ENCODE peak calls at places on chromosomes 3 and 15, in seven cellular contexts. Z, X, C, D, R, L and K are unnamed samples. For H3K9me3, the result is how much of the 10 kb centered on the place peaks cover.

GRCh38 chr3:132088291-132088690 is 53.5 kb upstream of the CPNE4 start:
- DNase-seq in Z (no peak), X (no peak), C (no peak), D (no peak), R (no peak), L (no peak), K (no peak)

GRCh38 chr3:9727041-9727595 is 4.4 kb upstream of the BRPF1 start:
- DNase-seq in Z (no peak), X (no peak), C (no peak), D (no peak), R (peak), L (no peak), K (peak)

GRCh38 chr3:2856062-2856792 is 253.9 kb downstream of the IL5RA start:
- DNase-seq in Z (no peak), X (no peak), C (no peak), D (peak), R (no peak), L (no peak), K (no peak)

GRCh38 chr3:126050050-126050392 is 33.9 kb downstream of the SLC41A3 start:
- DNase-seq in Z (no peak), X (no peak), C (no peak), D (no peak), R (no peak), L (no peak), K (no peak)

GRCh38 chr3:56076746-56077145 is 391.5 kb downstream of the ERC2 start:
- DNase-seq in Z (no peak), X (no peak), C (no peak), D (no peak), R (no peak), L (no peak), K (no peak)

GRCh38 chr15:78203346-78204225 is 30.8 kb downstream of the ACSBG1 start:
- DNase-seq in Z (no peak), X (no peak), C (no peak), D (no peak), R (no peak), L (no peak), K (no peak)

GRCh38 chr3:151230644-151231043 is 27.6 kb upstream of the GPR171 start:
- DNase-seq in Z (no peak), X (no peak), C (no peak), D (no peak), R (no peak), L (no peak), K (peak)

GRCh38 chr15:35740761-35741160 is 194.8 kb upstream of the DPH6 start:
- DNase-seq in Z (no peak), X (no peak), C (peak), D (no peak), R (no peak), L (no peak), K (no peak)

GRCh38 chr3:54621181-54621580 is 306.7 kb downstream of the LRTM1 start:
- DNase-seq in Z (no peak), X (no peak), C (no peak), D (no peak), R (no peak), L (no peak), K (no peak)

GRCh38 chr3:55483196-55484095 is 3.7 kb downstream of the WNT5A start:
- DNase-seq in Z (peak), X (no peak), C (no peak), D (peak), R (no peak), L (no peak), K (no peak)

GRCh38 chr3:166889241-166889640 is 490.9 kb downstream of the ZBBX start:
- DNase-seq in Z (no peak), X (no peak), C (no peak), D (no peak), R (no peak), L (no peak), K (no peak)

GRCh38 chr3:148513066-148513671 is 184.5 kb upstream of the AGTR1 start:
- DNase-seq in Z (no peak), X (no peak), C (no peak), D (no peak), R (no peak), L (no peak), K (no peak)

GRCh38 chr3:58539636-58540035 is 2.6 kb upstream of the ACOX2 start:
- DNase-seq in Z (no peak), X (no peak), C (no peak), D (no peak), R (no peak), L (no peak), K (no peak)

GRCh38 chr15:48352474-48353072 is 21.3 kb downstream of the DUT start:
- DNase-seq in Z (peak), X (peak), C (no peak), D (peak), R (peak), L (no peak), K (peak)

GRCh38 chr3:25664066-25664809 is 469 bp downstream of the TOP2B start:
- DNase-seq in Z (peak), X (peak), C (no peak), D (peak), R (peak), L (peak), K (peak)

GRCh38 chr15:85142324-85142723 is 160.7 kb downstream of the PDE8A start:
- DNase-seq in Z (no peak), X (no peak), C (no peak), D (no peak), R (no peak), L (no peak), K (no peak)

GRCh38 chr3:175381685-175382084 is 522.6 kb downstream of the NAALADL2 start:
- DNase-seq in Z (no peak), X (no peak), C (no peak), D (no peak), R (no peak), L (no peak), K (no peak)

GRCh38 chr3:153856932-153857331 is 264.3 kb upstream of the ARHGEF26 start:
- DNase-seq in Z (no peak), X (no peak), C (no peak), D (no peak), R (no peak), L (no peak), K (no peak)

GRCh38 chr15:57570994-57571393 is 20.7 kb upstream of the MYZAP start:
- DNase-seq in Z (no peak), X (no peak), C (no peak), D (no peak), R (no peak), L (no peak), K (no peak)

GRCh38 chr3:3023106-3023505 is 87.1 kb downstream of the IL5RA start:
- DNase-seq in Z (no peak), X (no peak), C (no peak), D (peak), R (no peak), L (no peak), K (no peak)

GRCh38 chr3:196633658-196634151 is 5.8 kb upstream of the NRROS start:
- DNase-seq in Z (no peak), X (no peak), C (no peak), D (no peak), R (no peak), L (no peak), K (no peak)

GRCh38 chr15:22243440-22244130 is 163.3 kb downstream of the OR4M2 start:
- DNase-seq in Z (no peak), X (no peak), C (no peak), D (no peak), R (no peak), L (no peak), K (no peak)
- H3K9me3 ChIP-seq in Z (under half), X (under half), C (half or more), D (under half), R (under half), L (under half), K (under half)

GRCh38 chr3:75737831-75738493 is 47.4 kb downstream of the ZNF717 start:
- DNase-seq in Z (peak), X (no peak), C (no peak), D (no peak), R (no peak), L (no peak), K (no peak)
- H3K9me3 ChIP-seq in Z (under half), X (half or more), C (half or more), D (under half), R (half or more), L (half or more), K (half or more)

DNA sequence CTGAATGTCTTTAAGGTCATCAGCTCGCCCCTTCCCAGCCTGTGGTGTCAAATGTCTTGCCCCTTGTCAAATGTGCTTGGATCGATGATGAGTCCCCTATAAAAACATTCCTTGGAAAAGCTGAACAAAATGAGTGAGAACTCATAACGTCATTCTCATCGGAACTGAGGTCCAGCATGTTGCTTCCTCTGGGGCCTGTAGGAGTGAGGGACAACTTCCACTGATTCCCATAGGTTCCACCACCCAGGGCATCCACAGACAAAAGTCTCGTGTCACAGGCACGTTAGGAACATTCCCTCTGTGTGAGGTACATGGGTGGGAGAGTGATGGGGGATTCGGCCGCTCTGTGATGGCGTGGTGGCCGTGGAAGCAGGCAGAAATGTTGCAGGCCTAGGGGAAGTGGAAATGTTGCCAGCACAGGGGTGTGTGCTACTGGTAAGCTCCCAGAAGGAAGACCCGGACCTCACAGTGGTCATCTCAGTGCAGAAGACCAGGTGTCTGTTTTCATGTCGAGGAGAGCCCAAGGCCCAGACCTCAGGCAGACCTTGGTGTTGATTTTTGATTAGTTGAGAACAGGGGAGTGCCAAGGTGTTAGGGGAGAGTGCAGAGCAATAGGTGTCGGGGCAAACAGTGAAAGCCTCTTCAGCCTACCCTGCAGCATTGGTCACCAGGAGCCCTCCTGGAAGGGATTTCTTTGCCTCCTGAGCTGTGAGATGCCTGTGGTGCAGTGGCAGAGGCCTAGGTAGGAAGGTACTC is 96.8 kb downstream of the SNRPN start:
- DNase-seq in Z (no peak), X (no peak), C (no peak), D (no peak), R (no peak), L (no peak), K (no peak)
- H3K9me3 ChIP-seq in Z (half or more), X (half or more), C (half or more), D (under half), R (half or more), L (half or more), K (half or more)

GRCh38 chr15:95324596-95325135 is 1005.8 kb upstream of the NR2F2 start:
- DNase-seq in Z (no peak), X (no peak), C (no peak), D (no peak), R (no peak), L (no peak), K (no peak)

GRCh38 chr15:95323798-95324197 is 1006.7 kb upstream of the NR2F2 start:
- DNase-seq in Z (no peak), X (no peak), C (no peak), D (no peak), R (no peak), L (no peak), K (no peak)

GRCh38 chr15:95319242-95319641 is 1011.3 kb upstream of the NR2F2 start:
- DNase-seq in Z (no peak), X (no peak), C (no peak), D (no peak), R (no peak), L (no peak), K (no peak)
- H3K9me3 ChIP-seq in Z (under half), X (under half), C (under half), D (under half), R (under half), L (under half), K (under half)

DNA sequence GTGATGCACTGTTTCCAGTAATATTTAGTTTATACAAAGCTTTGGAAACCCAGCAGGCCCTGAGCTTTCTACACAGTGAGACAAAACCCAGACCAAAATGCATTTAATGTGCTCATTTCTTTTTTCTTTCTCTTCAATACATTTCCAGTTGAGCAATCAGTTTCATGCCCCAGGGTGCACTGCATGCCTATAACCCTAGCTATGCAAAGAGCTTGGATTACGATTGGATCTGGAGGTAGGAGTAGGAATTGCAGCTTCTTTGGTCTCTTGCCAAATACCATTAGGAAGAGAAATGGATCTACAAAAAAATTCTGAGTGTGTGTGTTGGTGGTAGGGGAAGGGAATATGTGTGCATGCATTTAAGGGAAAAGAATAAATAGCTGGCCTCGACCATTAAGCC is 1001.4 kb downstream of the SQOR start:
- DNase-seq in Z (no peak), X (no peak), C (no peak), D (peak), R (no peak), L (no peak), K (no peak)
- H3K9me3 ChIP-seq in Z (under half), X (under half), C (under half), D (under half), R (under half), L (under half), K (under half)

DNA sequence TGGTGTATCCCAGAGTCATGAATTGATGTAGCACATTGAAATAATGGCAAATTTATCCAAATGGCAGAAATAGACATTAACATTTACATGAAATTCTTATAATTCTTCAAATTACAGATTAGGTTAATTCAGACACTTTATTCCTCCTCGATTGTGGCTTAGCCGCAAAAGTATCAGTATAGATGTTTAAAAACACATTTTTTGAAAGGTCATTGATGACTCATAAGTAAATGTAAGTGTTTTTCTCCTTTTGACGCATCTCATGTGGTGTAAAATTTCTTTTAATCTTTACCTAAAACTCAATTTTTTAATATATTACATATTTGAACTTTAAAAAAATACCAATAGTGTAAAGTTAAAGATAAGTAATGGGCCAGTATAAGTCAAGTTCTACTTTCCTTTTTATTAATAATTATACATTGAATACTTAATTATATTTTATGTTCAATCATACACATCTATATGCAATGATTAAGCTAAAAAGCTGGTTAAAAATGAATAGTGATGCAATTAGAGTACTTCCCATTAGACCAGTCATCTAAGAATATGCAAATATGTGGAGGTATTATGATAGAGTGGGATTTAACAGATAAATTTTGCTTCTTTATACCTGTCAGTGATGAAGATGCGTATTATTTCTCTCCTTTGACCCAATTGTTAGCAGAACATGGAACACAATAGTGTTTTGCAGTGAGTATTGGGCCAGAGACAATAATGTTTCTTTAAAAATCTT is 678.1 kb upstream of the DPPA4 start:
- DNase-seq in Z (no peak), X (no peak), C (no peak), D (no peak), R (no peak), L (no peak), K (peak)
- H3K9me3 ChIP-seq in Z (under half), X (under half), C (under half), D (under half), R (under half), L (under half), K (under half)

GRCh38 chr3:44772099-44772442 is 10.5 kb downstream of the KIF15 start:
- DNase-seq in Z (no peak), X (no peak), C (no peak), D (no peak), R (no peak), L (no peak), K (no peak)
- H3K9me3 ChIP-seq in Z (under half), X (under half), C (under half), D (under half), R (under half), L (under half), K (under half)

DNA sequence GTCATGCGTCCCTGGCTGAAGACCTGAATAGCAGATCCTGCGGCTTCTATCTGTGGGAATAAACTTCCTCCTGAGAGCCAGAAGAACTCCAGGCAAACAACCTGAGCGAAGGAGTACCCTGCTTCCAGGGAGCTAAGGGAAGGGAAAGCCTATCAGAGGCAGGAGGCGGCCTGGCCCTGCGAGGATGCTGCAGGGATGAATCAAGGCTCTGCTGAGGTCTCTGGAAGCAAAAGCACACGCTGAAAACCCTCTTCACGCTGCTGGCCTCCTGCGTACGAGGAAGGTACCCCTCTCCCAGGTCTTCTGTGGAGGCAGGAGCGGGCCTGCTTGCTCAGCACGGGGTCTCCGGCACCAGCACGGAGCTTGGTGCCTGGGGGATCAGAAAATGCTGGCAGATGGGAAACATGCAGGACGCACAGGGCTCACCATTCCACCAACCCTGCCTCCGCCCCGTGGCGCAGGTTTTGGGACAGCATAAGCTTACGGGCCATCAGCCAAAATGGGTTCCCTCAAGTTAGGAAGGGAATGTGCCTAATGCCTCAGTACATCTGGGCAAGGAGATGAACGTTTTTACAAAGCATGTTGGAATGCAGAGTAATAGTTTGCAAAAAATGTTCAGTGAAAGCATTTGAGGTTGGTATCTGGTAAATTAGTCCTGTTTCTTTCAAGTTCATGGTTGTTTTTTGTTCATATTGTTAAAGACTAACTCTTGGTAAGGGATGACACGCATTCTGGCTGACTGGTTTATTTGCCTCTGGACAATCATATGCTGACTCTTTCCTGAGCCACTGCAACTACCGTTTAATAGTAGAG is 72.3 kb downstream of the CHSY1 start:
- DNase-seq in Z (no peak), X (no peak), C (no peak), D (no peak), R (no peak), L (no peak), K (no peak)
- H3K9me3 ChIP-seq in Z (under half), X (under half), C (under half), D (under half), R (under half), L (under half), K (under half)

DNA sequence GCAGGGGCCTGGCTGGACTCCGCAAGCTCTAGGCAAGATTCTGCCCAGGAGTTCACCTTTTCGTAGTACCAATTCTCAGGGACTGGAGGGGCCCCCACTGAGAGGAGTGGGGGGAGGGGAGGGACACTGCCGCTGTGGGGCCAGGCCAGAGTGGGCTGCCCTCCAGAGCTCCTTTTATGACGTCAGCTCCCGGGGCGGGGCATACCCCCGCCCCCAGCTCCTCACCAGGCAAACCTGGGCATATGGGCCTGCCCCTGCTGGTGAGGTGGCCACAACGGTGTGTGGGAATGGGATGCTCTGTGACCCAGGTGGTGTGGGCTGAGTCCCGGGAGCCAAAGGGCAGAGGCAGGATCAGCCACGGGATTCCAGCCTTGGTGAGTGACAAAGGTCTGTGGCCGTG is 3.3 kb downstream of the DNAJB8 start:
- DNase-seq in Z (no peak), X (no peak), C (no peak), D (no peak), R (no peak), L (no peak), K (no peak)
- H3K9me3 ChIP-seq in Z (under half), X (under half), C (under half), D (under half), R (under half), L (under half), K (under half)

DNA sequence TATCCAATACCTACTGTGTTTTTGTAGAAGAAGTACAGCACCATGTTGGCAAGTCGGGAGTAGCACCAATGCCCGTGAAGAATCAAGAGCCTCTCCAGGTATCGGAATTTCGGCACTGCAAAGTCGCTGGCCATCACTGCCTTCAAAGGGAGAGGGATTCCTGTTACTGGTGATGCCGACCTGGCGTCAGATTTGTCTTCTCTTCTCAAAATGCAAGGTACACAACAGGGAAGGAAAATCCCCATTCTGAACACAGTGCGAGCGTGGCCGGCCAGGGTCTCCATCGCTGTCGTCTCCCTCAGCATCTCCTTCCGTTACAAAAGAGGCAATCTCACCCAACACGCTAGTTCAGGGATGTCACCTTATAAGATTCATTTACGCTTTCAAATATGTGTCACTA is 175.4 kb downstream of the ATP10A start:
- DNase-seq in Z (no peak), X (no peak), C (no peak), D (no peak), R (no peak), L (no peak), K (no peak)
- H3K9me3 ChIP-seq in Z (under half), X (under half), C (under half), D (under half), R (under half), L (under half), K (under half)